ENCODE peak calls at places on chromosomes 5 and 9, in four cellular contexts. One of them, this sample, is unnamed.

GRCh38 chr5:115168829-115169391 is 798 bp downstream of the TRIM36 start:
- DNase-seq in astrocyte of the spinal cord: no peak
- DNase-seq in KBM-7: peak; percentile 50
- DNase-seq in activated CD4-positive, alpha-beta T cell treated with anti-CD3 and anti-CD28 coated beads, Interleukin-2, amount 10 ng/mL, durations not matched to agents 7 days and 5 days: no peak
- DNase-seq in this sample: no peak

GRCh38 chr5:911601-912000 is 18.9 kb downstream of the TRIP13 start:
- DNase-seq in astrocyte of the spinal cord: peak; percentile 87
- DNase-seq in KBM-7: no peak
- DNase-seq in activated CD4-positive, alpha-beta T cell treated with anti-CD3 and anti-CD28 coated beads, Interleukin-2, amount 10 ng/mL, durations not matched to agents 7 days and 5 days: no peak
- DNase-seq in this sample: no peak

GRCh38 chr5:81848368-81848767 is 97.5 kb upstream of the SSBP2 start:
- DNase-seq in astrocyte of the spinal cord: peak; percentile 48
- DNase-seq in KBM-7: peak; percentile 61
- DNase-seq in activated CD4-positive, alpha-beta T cell treated with anti-CD3 and anti-CD28 coated beads, Interleukin-2, amount 10 ng/mL, durations not matched to agents 7 days and 5 days: no peak
- DNase-seq in this sample: no peak

GRCh38 chr9:89425921-89426388 is 72.0 kb downstream of the SEMA4D start:
- DNase-seq in astrocyte of the spinal cord: peak; percentile 66
- DNase-seq in KBM-7: no peak
- DNase-seq in activated CD4-positive, alpha-beta T cell treated with anti-CD3 and anti-CD28 coated beads, Interleukin-2, amount 10 ng/mL, durations not matched to agents 7 days and 5 days: no peak
- DNase-seq in this sample: no peak

GRCh38 chr5:128213340-128213739 is 129.8 kb downstream of the SLC12A2 start:
- DNase-seq in astrocyte of the spinal cord: peak; percentile 81
- DNase-seq in KBM-7: peak; percentile 61
- DNase-seq in activated CD4-positive, alpha-beta T cell treated with anti-CD3 and anti-CD28 coated beads, Interleukin-2, amount 10 ng/mL, durations not matched to agents 7 days and 5 days: peak; percentile 62
- DNase-seq in this sample: peak; percentile 58

GRCh38 chr5:152595327-152595890 is 190.3 kb upstream of the NMUR2 start:
- DNase-seq in astrocyte of the spinal cord: no peak
- DNase-seq in KBM-7: no peak
- DNase-seq in activated CD4-positive, alpha-beta T cell treated with anti-CD3 and anti-CD28 coated beads, Interleukin-2, amount 10 ng/mL, durations not matched to agents 7 days and 5 days: no peak
- DNase-seq in this sample: no peak

GRCh38 chr9:95373069-95373681 is 55.7 kb upstream of the FANCC start:
- DNase-seq in astrocyte of the spinal cord: no peak
- DNase-seq in KBM-7: no peak
- DNase-seq in activated CD4-positive, alpha-beta T cell treated with anti-CD3 and anti-CD28 coated beads, Interleukin-2, amount 10 ng/mL, durations not matched to agents 7 days and 5 days: no peak
- DNase-seq in this sample: no peak

GRCh38 chr9:68643901-68644809 is 60.9 kb upstream of the PIP5K1B start:
- DNase-seq in astrocyte of the spinal cord: no peak
- DNase-seq in KBM-7: peak; percentile 5
- DNase-seq in activated CD4-positive, alpha-beta T cell treated with anti-CD3 and anti-CD28 coated beads, Interleukin-2, amount 10 ng/mL, durations not matched to agents 7 days and 5 days: no peak
- DNase-seq in this sample: no peak

GRCh38 chr5:2914022-2914661 is 162.7 kb upstream of the IRX2 start:
- DNase-seq in astrocyte of the spinal cord: no peak
- DNase-seq in KBM-7: no peak
- DNase-seq in activated CD4-positive, alpha-beta T cell treated with anti-CD3 and anti-CD28 coated beads, Interleukin-2, amount 10 ng/mL, durations not matched to agents 7 days and 5 days: no peak
- DNase-seq in this sample: no peak

GRCh38 chr9:126165755-126166154 is 160.9 kb upstream of the MVB12B start:
- DNase-seq in astrocyte of the spinal cord: no peak
- DNase-seq in KBM-7: no peak
- DNase-seq in activated CD4-positive, alpha-beta T cell treated with anti-CD3 and anti-CD28 coated beads, Interleukin-2, amount 10 ng/mL, durations not matched to agents 7 days and 5 days: no peak
- DNase-seq in this sample: no peak